ENCODE peak calls at places on chromosome 1, in ten cellular contexts. One of them, this sample, is unnamed.

GRCh38 chr1:94721240-94721639 is 98.9 kb upstream of the SLC44A3 start:
- DNase-seq in HepG2: no peak
- DNase-seq in H7: no peak
- DNase-seq in prostate gland: no peak
- DNase-seq in left ventricle myocardium inferior: no peak
- DNase-seq in aorta: peak; percentile 61
- DNase-seq in mesendoderm: no peak
- DNase-seq in heart right ventricle: no peak
- DNase-seq in fibroblast of lung: no peak
- DNase-seq in esophagus squamous epithelium: no peak
- DNase-seq in this sample: no peak

GRCh38 chr1:179017383-179018326 is 8.0 kb upstream of the FAM20B start:
- DNase-seq in H7: no peak
- DNase-seq in HepG2: peak; percentile 43
- DNase-seq in esophagus squamous epithelium: no peak
- DNase-seq in aorta: no peak
- DNase-seq in prostate gland: no peak
- DNase-seq in mesendoderm: no peak
- DNase-seq in fibroblast of lung: peak; percentile 18
- DNase-seq in heart right ventricle: no peak
- DNase-seq in left ventricle myocardium inferior: no peak
- DNase-seq in this sample: no peak

GRCh38 chr1:25492323-25492722 is 51.1 kb upstream of the LDLRAP1 start:
- DNase-seq in esophagus squamous epithelium: no peak
- DNase-seq in prostate gland: no peak
- DNase-seq in HepG2: no peak
- DNase-seq in heart right ventricle: no peak
- DNase-seq in mesendoderm: peak; percentile 34
- DNase-seq in H7: peak; percentile 65
- DNase-seq in fibroblast of lung: no peak
- DNase-seq in left ventricle myocardium inferior: no peak
- DNase-seq in aorta: no peak
- DNase-seq in this sample: no peak

GRCh38 chr1:170711682-170712081 is 47.8 kb downstream of the PRRX1 start:
- DNase-seq in HepG2: no peak
- DNase-seq in left ventricle myocardium inferior: no peak
- DNase-seq in aorta: no peak
- DNase-seq in esophagus squamous epithelium: no peak
- DNase-seq in heart right ventricle: no peak
- DNase-seq in mesendoderm: no peak
- DNase-seq in H7: no peak
- DNase-seq in prostate gland: no peak
- DNase-seq in fibroblast of lung: peak; percentile 93
- DNase-seq in this sample: no peak

GRCh38 chr1:152902676-152903075 is 5.7 kb upstream of the IVL start:
- DNase-seq in mesendoderm: no peak
- DNase-seq in prostate gland: no peak
- DNase-seq in H7: no peak
- DNase-seq in heart right ventricle: no peak
- DNase-seq in HepG2: no peak
- DNase-seq in esophagus squamous epithelium: no peak
- DNase-seq in fibroblast of lung: no peak
- DNase-seq in left ventricle myocardium inferior: no peak
- DNase-seq in aorta: no peak
- DNase-seq in this sample: no peak

GRCh38 chr1:100411574-100411973 is 59.3 kb downstream of the CDC14A start:
- DNase-seq in left ventricle myocardium inferior: no peak
- DNase-seq in esophagus squamous epithelium: no peak
- DNase-seq in prostate gland: no peak
- DNase-seq in H7: no peak
- DNase-seq in aorta: no peak
- DNase-seq in fibroblast of lung: no peak
- DNase-seq in mesendoderm: no peak
- DNase-seq in heart right ventricle: no peak
- DNase-seq in HepG2: no peak
- DNase-seq in this sample: no peak

GRCh38 chr1:61797045-61797755 is 54.9 kb downstream of the PATJ start:
- DNase-seq in aorta: no peak
- DNase-seq in mesendoderm: no peak
- DNase-seq in fibroblast of lung: peak; percentile 67
- DNase-seq in prostate gland: no peak
- DNase-seq in left ventricle myocardium inferior: no peak
- DNase-seq in HepG2: no peak
- DNase-seq in esophagus squamous epithelium: no peak
- DNase-seq in heart right ventricle: no peak
- DNase-seq in H7: no peak
- DNase-seq in this sample: no peak

GRCh38 chr1:180372728-180373127 is 129.6 kb downstream of the ACBD6 start:
- DNase-seq in mesendoderm: no peak
- DNase-seq in aorta: no peak
- DNase-seq in prostate gland: no peak
- DNase-seq in left ventricle myocardium inferior: no peak
- DNase-seq in H7: no peak
- DNase-seq in fibroblast of lung: no peak
- DNase-seq in heart right ventricle: no peak
- DNase-seq in HepG2: no peak
- DNase-seq in esophagus squamous epithelium: no peak
- DNase-seq in this sample: no peak

GRCh38 chr1:223729906-223730305 is 17.6 kb downstream of the CAPN2 start:
- DNase-seq in H7: peak; percentile 22
- DNase-seq in esophagus squamous epithelium: no peak
- DNase-seq in aorta: no peak
- DNase-seq in mesendoderm: no peak
- DNase-seq in left ventricle myocardium inferior: no peak
- DNase-seq in heart right ventricle: no peak
- DNase-seq in fibroblast of lung: no peak
- DNase-seq in prostate gland: no peak
- DNase-seq in HepG2: no peak
- DNase-seq in this sample: no peak
- H3K36me3 ChIP-seq in H7: no peaks in the 10 kb centered on the region
- H3K36me3 ChIP-seq in esophagus squamous epithelium: no peaks in the 10 kb centered on the region
- H3K36me3 ChIP-seq in aorta: no peaks in the 10 kb centered on the region
- H3K36me3 ChIP-seq in mesendoderm: no peaks in the 10 kb centered on the region
- H3K36me3 ChIP-seq in left ventricle myocardium inferior: peaks cover 11% of the 10 kb centered on the region
- H3K36me3 ChIP-seq in heart right ventricle: peaks cover 16% of the 10 kb centered on the region
- H3K36me3 ChIP-seq in fibroblast of lung: peaks cover 14% of the 10 kb centered on the region
- H3K36me3 ChIP-seq in prostate gland: no peaks in the 10 kb centered on the region
- H3K36me3 ChIP-seq in HepG2: no peaks in the 10 kb centered on the region
- H3K36me3 ChIP-seq in this sample: peaks cover 19% of the 10 kb centered on the region

GRCh38 chr1:175174702-175175102 is 17.9 kb downstream of the KIAA0040 start:
- DNase-seq in aorta: no peak
- DNase-seq in prostate gland: no peak
- DNase-seq in H7: no peak
- DNase-seq in esophagus squamous epithelium: no peak
- DNase-seq in HepG2: no peak
- DNase-seq in heart right ventricle: no peak
- DNase-seq in mesendoderm: no peak
- DNase-seq in fibroblast of lung: no peak
- DNase-seq in left ventricle myocardium inferior: no peak
- DNase-seq in this sample: no peak

GRCh38 chr1:175169305-175170018 is 23.1 kb downstream of the KIAA0040 start:
- DNase-seq in left ventricle myocardium inferior: no peak
- DNase-seq in heart right ventricle: no peak
- DNase-seq in prostate gland: no peak
- DNase-seq in H7: no peak
- DNase-seq in aorta: no peak
- DNase-seq in esophagus squamous epithelium: no peak
- DNase-seq in HepG2: no peak
- DNase-seq in fibroblast of lung: peak; percentile 2
- DNase-seq in mesendoderm: no peak
- DNase-seq in this sample: no peak

GRCh38 chr1:175171214-175171913 is 21.2 kb downstream of the KIAA0040 start:
- DNase-seq in fibroblast of lung: no peak
- DNase-seq in left ventricle myocardium inferior: no peak
- DNase-seq in mesendoderm: peak; percentile 34
- DNase-seq in prostate gland: no peak
- DNase-seq in H7: no peak
- DNase-seq in HepG2: no peak
- DNase-seq in esophagus squamous epithelium: no peak
- DNase-seq in heart right ventricle: no peak
- DNase-seq in aorta: no peak
- DNase-seq in this sample: no peak

GRCh38 chr1:175174273-175174672 is 18.3 kb downstream of the KIAA0040 start:
- DNase-seq in left ventricle myocardium inferior: no peak
- DNase-seq in esophagus squamous epithelium: no peak
- DNase-seq in aorta: no peak
- DNase-seq in HepG2: no peak
- DNase-seq in mesendoderm: no peak
- DNase-seq in heart right ventricle: no peak
- DNase-seq in H7: no peak
- DNase-seq in prostate gland: no peak
- DNase-seq in fibroblast of lung: no peak
- DNase-seq in this sample: no peak

DNA sequence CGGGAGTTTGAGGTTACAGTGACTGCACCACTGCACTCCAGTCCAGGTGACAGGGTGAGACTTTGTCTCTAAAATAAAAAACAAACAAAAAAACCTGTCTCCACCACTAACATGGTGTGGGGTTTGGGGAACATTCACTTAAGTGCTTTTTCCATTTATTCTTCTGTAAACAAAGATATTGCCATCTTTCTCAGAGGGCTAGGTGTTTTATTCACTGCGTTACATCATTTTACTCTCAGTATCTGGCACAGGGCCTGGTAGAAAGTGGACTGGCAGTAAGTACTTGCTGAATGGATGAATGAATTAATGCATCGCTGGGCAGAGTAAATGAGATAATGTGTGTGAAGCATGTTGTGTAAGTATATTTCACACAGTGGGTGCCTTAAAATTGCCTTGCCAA is 20.1 kb downstream of the KIAA0040 start:
- DNase-seq in mesendoderm: no peak
- DNase-seq in fibroblast of lung: no peak
- DNase-seq in aorta: no peak
- DNase-seq in heart right ventricle: no peak
- DNase-seq in H7: no peak
- DNase-seq in left ventricle myocardium inferior: no peak
- DNase-seq in prostate gland: no peak
- DNase-seq in HepG2: no peak
- DNase-seq in esophagus squamous epithelium: no peak
- DNase-seq in this sample: no peak
- H3K36me3 ChIP-seq in mesendoderm: no peaks in the 10 kb centered on the region
- H3K36me3 ChIP-seq in fibroblast of lung: no peaks in the 10 kb centered on the region
- H3K36me3 ChIP-seq in aorta: peaks cover 5% of the 10 kb centered on the region
- H3K36me3 ChIP-seq in heart right ventricle: peaks cover 71% of the 10 kb centered on the region
- H3K36me3 ChIP-seq in H7: no peaks in the 10 kb centered on the region
- H3K36me3 ChIP-seq in left ventricle myocardium inferior: peaks cover 35% of the 10 kb centered on the region
- H3K36me3 ChIP-seq in prostate gland: no peaks in the 10 kb centered on the region
- H3K36me3 ChIP-seq in HepG2: no peaks in the 10 kb centered on the region
- H3K36me3 ChIP-seq in esophagus squamous epithelium: no peaks in the 10 kb centered on the region
- H3K36me3 ChIP-seq in this sample: peaks cover 55% of the 10 kb centered on the region

DNA sequence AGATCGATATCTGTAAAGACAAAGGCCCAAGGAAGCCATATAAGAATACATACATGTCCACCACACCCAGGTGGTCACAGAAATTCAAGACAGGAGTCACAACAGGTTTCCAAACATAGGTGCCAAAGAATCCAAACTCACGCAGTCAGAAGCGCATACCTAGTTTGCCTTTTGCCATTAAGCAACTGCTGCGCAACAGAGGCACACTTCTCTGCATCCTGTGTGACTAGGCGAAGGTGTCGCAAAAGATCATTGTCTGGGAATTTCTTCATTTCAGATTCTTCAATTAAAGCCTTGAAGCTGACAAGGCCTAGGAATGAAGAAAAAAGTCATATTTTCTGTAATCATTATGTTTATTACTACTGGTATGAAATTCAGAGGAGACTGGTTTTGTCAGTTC is 32.2 kb upstream of the SYT2 start:
- DNase-seq in fibroblast of lung: no peak
- DNase-seq in aorta: no peak
- DNase-seq in heart right ventricle: no peak
- DNase-seq in H7: no peak
- DNase-seq in left ventricle myocardium inferior: no peak
- DNase-seq in HepG2: no peak
- DNase-seq in mesendoderm: no peak
- DNase-seq in prostate gland: no peak
- DNase-seq in esophagus squamous epithelium: no peak
- DNase-seq in this sample: no peak
- H3K36me3 ChIP-seq in fibroblast of lung: peaks cover 16% of the 10 kb centered on the region
- H3K36me3 ChIP-seq in aorta: peaks cover 4% of the 10 kb centered on the region
- H3K36me3 ChIP-seq in heart right ventricle: peaks cover 94% of the 10 kb centered on the region
- H3K36me3 ChIP-seq in H7: peaks cover 40% of the 10 kb centered on the region
- H3K36me3 ChIP-seq in left ventricle myocardium inferior: peaks cover 62% of the 10 kb centered on the region
- H3K36me3 ChIP-seq in HepG2: peaks cover 17% of the 10 kb centered on the region
- H3K36me3 ChIP-seq in mesendoderm: peaks cover 16% of the 10 kb centered on the region
- H3K36me3 ChIP-seq in prostate gland: peaks cover 4% of the 10 kb centered on the region
- H3K36me3 ChIP-seq in esophagus squamous epithelium: peaks cover 12% of the 10 kb centered on the region
- H3K36me3 ChIP-seq in this sample: peaks cover 78% of the 10 kb centered on the region

GRCh38 chr1:156803086-156803851 is 13.4 kb downstream of the SH2D2A start:
- DNase-seq in heart right ventricle: no peak
- DNase-seq in prostate gland: no peak
- DNase-seq in HepG2: no peak
- DNase-seq in esophagus squamous epithelium: no peak
- DNase-seq in aorta: no peak
- DNase-seq in mesendoderm: no peak
- DNase-seq in left ventricle myocardium inferior: no peak
- DNase-seq in H7: no peak
- DNase-seq in fibroblast of lung: no peak
- DNase-seq in this sample: no peak

GRCh38 chr1:156806512-156807440 is 9.9 kb downstream of the SH2D2A start:
- DNase-seq in aorta: no peak
- DNase-seq in left ventricle myocardium inferior: no peak
- DNase-seq in mesendoderm: no peak
- DNase-seq in esophagus squamous epithelium: no peak
- DNase-seq in fibroblast of lung: no peak
- DNase-seq in heart right ventricle: no peak
- DNase-seq in prostate gland: no peak
- DNase-seq in H7: no peak
- DNase-seq in HepG2: no peak
- DNase-seq in this sample: no peak

GRCh38 chr1:156805766-156806511 is 10.7 kb downstream of the SH2D2A start:
- DNase-seq in fibroblast of lung: peak; percentile 93
- DNase-seq in H7: no peak
- DNase-seq in heart right ventricle: no peak
- DNase-seq in HepG2: no peak
- DNase-seq in left ventricle myocardium inferior: peak; percentile 66
- DNase-seq in prostate gland: peak; percentile 73
- DNase-seq in esophagus squamous epithelium: no peak
- DNase-seq in aorta: no peak
- DNase-seq in mesendoderm: no peak
- DNase-seq in this sample: no peak

GRCh38 chr1:156804026-156804425 is 12.6 kb downstream of the SH2D2A start:
- DNase-seq in aorta: no peak
- DNase-seq in mesendoderm: no peak
- DNase-seq in prostate gland: no peak
- DNase-seq in heart right ventricle: no peak
- DNase-seq in HepG2: no peak
- DNase-seq in left ventricle myocardium inferior: no peak
- DNase-seq in H7: no peak
- DNase-seq in fibroblast of lung: no peak
- DNase-seq in esophagus squamous epithelium: no peak
- DNase-seq in this sample: no peak

DNA sequence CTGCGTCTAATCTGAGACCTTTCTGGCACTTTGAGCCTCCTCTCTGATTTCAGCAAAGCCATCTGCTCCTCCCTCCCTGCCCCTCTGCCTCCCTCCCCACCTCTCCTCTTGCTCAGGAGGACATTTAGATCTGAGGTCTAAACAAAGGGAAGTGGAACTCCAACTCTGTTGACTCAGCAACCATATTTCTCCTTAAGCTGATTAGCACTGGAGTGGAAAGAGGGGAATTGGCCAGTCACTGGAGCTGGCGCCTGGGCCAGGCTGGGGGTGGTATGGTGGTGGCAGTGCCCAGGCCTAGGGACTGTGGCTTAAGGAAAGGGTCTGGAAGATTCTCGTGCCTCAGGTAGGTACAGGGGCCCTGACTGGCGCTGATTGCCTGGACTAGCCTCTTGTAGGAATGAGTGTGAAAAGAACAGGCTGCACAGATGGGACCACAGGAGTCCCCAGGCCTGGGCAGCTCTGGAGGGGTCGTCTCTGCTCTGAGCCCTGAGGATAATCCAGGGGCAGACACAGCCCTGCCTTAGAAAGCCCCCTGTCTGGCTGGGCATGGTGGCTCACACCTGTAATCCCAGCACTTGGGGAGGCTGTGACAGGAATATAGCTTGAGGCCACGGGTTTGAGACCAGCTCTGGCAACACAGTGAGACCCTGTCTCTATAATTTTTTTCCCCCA is 11.9 kb downstream of the SH2D2A start:
- DNase-seq in prostate gland: no peak
- DNase-seq in heart right ventricle: no peak
- DNase-seq in esophagus squamous epithelium: no peak
- DNase-seq in left ventricle myocardium inferior: no peak
- DNase-seq in H7: no peak
- DNase-seq in mesendoderm: peak; percentile 30
- DNase-seq in aorta: no peak
- DNase-seq in HepG2: no peak
- DNase-seq in fibroblast of lung: peak; percentile 84
- DNase-seq in this sample: no peak
- H3K36me3 ChIP-seq in prostate gland: peaks cover 5% of the 10 kb centered on the region
- H3K36me3 ChIP-seq in heart right ventricle: peaks cover 15% of the 10 kb centered on the region
- H3K36me3 ChIP-seq in esophagus squamous epithelium: peaks cover 12% of the 10 kb centered on the region
- H3K36me3 ChIP-seq in left ventricle myocardium inferior: peaks cover 15% of the 10 kb centered on the region
- H3K36me3 ChIP-seq in H7: peaks cover 2% of the 10 kb centered on the region
- H3K36me3 ChIP-seq in mesendoderm: peaks cover 4% of the 10 kb centered on the region
- H3K36me3 ChIP-seq in aorta: peaks cover 3% of the 10 kb centered on the region
- H3K36me3 ChIP-seq in HepG2: peaks cover 10% of the 10 kb centered on the region
- H3K36me3 ChIP-seq in fibroblast of lung: no peaks in the 10 kb centered on the region
- H3K36me3 ChIP-seq in this sample: peaks cover 27% of the 10 kb centered on the region